ENCODE peak calls at places on chromosomes 2 and 18, in five cellular contexts. I is HFF-Myc, J is GM10248, H is fibroblast of pulmonary artery, A is fibroblast of mammary gland. X is an unnamed sample.

GRCh38 chr2:143603035-143603616 is 473.9 kb downstream of the ARHGAP15 start:
- DNase-seq in I (no peak), J (no peak), H (no peak), A (no peak), X (no peak)

GRCh38 chr2:56587456-56587855 is 403.7 kb downstream of the CCDC85A start:
- DNase-seq in I (no peak), J (no peak), H (peak; percentile 17), A (peak; percentile 1), X (no peak)

GRCh38 chr2:60489269-60489668 is 64.2 kb downstream of the BCL11A start:
- DNase-seq in I (no peak), J (no peak), H (no peak), A (no peak), X (no peak)

GRCh38 chr18:57425096-57425495 is 10.1 kb upstream of the ONECUT2 start:
- DNase-seq in I (no peak), J (no peak), H (no peak), A (no peak), X (no peak)

GRCh38 chr2:61720911-61721310 is 132.9 kb downstream of the FAM161A start:
- DNase-seq in I (no peak), J (no peak), H (no peak), A (no peak), X (no peak)

GRCh38 chr2:102753563-102754159 is 8.2 kb upstream of the TMEM182 start:
- DNase-seq in I (no peak), J (peak; percentile 22), H (peak; percentile 61), A (peak; percentile 60), X (peak; percentile 42)

GRCh38 chr2:8607591-8607990 is 74.3 kb upstream of the ID2 start:
- DNase-seq in I (no peak), J (no peak), H (peak; percentile 70), A (peak; percentile 77), X (no peak)

GRCh38 chr2:239689410-239689809 is 288.6 kb upstream of the HDAC4 start:
- DNase-seq in I (no peak), J (no peak), H (no peak), A (no peak), X (no peak)

GRCh38 chr2:10772868-10773215 is 39.7 kb downstream of the PDIA6 start:
- DNase-seq in I (no peak), J (no peak), H (no peak), A (no peak), X (no peak)

GRCh38 chr2:127081826-127082633 is 24.9 kb downstream of the BIN1 start:
- DNase-seq in I (no peak), J (peak; percentile 80), H (peak; percentile 44), A (peak; percentile 66), X (peak; percentile 92)

GRCh38 chr2:71699428-71699827 is 246.1 kb downstream of the DYSF start:
- DNase-seq in I (no peak), J (no peak), H (no peak), A (no peak), X (no peak)

GRCh38 chr2:158923641-158924040 is 44.8 kb upstream of the TANC1 start:
- DNase-seq in I (no peak), J (no peak), H (no peak), A (no peak), X (no peak)

GRCh38 chr2:180890781-180891180 is 89.6 kb upstream of the UBE2E3 start:
- DNase-seq in I (no peak), J (no peak), H (peak; percentile 23), A (peak; percentile 11), X (no peak)

GRCh38 chr18:21109936-21110666 is 1.5 kb downstream of the ROCK1 start:
- DNase-seq in I (no peak), J (no peak), H (no peak), A (peak; percentile 39), X (no peak)

GRCh38 chr2:669323-669722 is 7.9 kb downstream of the TMEM18 start:
- DNase-seq in I (no peak), J (no peak), H (peak; percentile 54), A (peak; percentile 68), X (no peak)

GRCh38 chr2:222052934-222053367 is 245.8 kb downstream of the PAX3 start:
- DNase-seq in I (no peak), J (no peak), H (no peak), A (no peak), X (peak; percentile 2)

GRCh38 chr2:182224669-182225068 is 202.2 kb downstream of the PDE1A start:
- DNase-seq in I (no peak), J (no peak), H (no peak), A (no peak), X (no peak)

GRCh38 chr2:114642371-114642770 is 199.9 kb downstream of the DPP10 start:
- DNase-seq in I (no peak), J (no peak), H (no peak), A (no peak), X (no peak)

GRCh38 chr2:95331606-95332005 is 34.5 kb downstream of the KCNIP3 start:
- DNase-seq in I (no peak), J (no peak), H (no peak), A (no peak), X (no peak)

GRCh38 chr2:41222593-41222992 is 770.7 kb upstream of the SLC8A1 start:
- DNase-seq in I (no peak), J (no peak), H (no peak), A (no peak), X (no peak)

GRCh38 chr2:180203972-180204371 is 196.9 kb upstream of the CWC22 start:
- DNase-seq in I (no peak), J (no peak), H (peak; percentile 87), A (peak; percentile 95), X (no peak)

GRCh38 chr2:67854103-67854502 is 208.7 kb downstream of the C1D start:
- DNase-seq in I (peak; percentile 90), J (no peak), H (no peak), A (no peak), X (no peak)

DNA sequence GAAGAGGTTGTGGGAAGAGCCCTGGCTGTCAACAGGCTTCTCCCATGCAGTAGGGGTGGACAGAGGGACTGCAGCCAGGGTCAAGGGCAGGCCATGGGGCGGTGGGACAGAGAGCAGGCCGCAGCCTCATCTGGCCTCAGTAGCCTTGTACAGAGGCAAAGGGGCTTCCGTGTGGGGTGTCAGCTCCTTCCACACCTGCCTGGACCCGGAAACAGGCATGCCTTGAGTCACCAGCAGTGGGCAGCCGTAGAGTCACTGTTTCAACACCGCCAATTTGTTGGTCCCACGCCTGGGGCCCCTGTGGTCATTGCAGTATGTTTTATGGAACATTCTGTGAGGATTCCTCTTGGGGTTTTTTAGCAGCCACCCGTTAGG is 173.0 kb downstream of the SMAD7 start:
- DNase-seq in I (no peak), J (no peak), H (peak; percentile 48), A (peak; percentile 15), X (no peak)
- TF ChIP-seq CTCF in I (no peak), J (no peak), H (peak; percentile 45), A (peak; percentile 8), X (no peak)

GRCh38 chr2:39696838-39697237 is 31.1 kb downstream of the TMEM178A start:
- DNase-seq in I (peak; percentile 37), J (no peak), H (peak; percentile 91), A (peak; percentile 80), X (no peak)
- TF ChIP-seq CTCF in I (peak; percentile 11), J (no peak), H (peak; percentile 41), A (peak; percentile 45), X (no peak)

GRCh38 chr2:176821350-176821749 is 391.2 kb upstream of the HNRNPA3 start:
- DNase-seq in I (no peak), J (no peak), H (no peak), A (no peak), X (no peak)
- TF ChIP-seq CTCF in I (no peak), J (no peak), H (no peak), A (peak; percentile 27), X (no peak)

GRCh38 chr2:45029215-45029614 is 20.0 kb upstream of the SIX2 start:
- DNase-seq in I (no peak), J (no peak), H (peak; percentile 27), A (no peak), X (no peak)

GRCh38 chr2:45020439-45020838 is 11.2 kb upstream of the SIX2 start:
- DNase-seq in I (no peak), J (no peak), H (no peak), A (no peak), X (no peak)

GRCh38 chr2:45028276-45028675 is 19.0 kb upstream of the SIX2 start:
- DNase-seq in I (peak; percentile 12), J (no peak), H (peak; percentile 45), A (peak; percentile 72), X (no peak)

GRCh38 chr2:45027051-45027450 is 17.8 kb upstream of the SIX2 start:
- DNase-seq in I (no peak), J (no peak), H (no peak), A (no peak), X (no peak)

GRCh38 chr2:45024600-45025291 is 15.5 kb upstream of the SIX2 start:
- DNase-seq in I (peak; percentile 70), J (no peak), H (peak; percentile 94), A (peak; percentile 95), X (no peak)
- TF ChIP-seq CTCF in I (no peak), J (no peak), H (peak; percentile 14), A (peak; percentile 27), X (no peak)

DNA sequence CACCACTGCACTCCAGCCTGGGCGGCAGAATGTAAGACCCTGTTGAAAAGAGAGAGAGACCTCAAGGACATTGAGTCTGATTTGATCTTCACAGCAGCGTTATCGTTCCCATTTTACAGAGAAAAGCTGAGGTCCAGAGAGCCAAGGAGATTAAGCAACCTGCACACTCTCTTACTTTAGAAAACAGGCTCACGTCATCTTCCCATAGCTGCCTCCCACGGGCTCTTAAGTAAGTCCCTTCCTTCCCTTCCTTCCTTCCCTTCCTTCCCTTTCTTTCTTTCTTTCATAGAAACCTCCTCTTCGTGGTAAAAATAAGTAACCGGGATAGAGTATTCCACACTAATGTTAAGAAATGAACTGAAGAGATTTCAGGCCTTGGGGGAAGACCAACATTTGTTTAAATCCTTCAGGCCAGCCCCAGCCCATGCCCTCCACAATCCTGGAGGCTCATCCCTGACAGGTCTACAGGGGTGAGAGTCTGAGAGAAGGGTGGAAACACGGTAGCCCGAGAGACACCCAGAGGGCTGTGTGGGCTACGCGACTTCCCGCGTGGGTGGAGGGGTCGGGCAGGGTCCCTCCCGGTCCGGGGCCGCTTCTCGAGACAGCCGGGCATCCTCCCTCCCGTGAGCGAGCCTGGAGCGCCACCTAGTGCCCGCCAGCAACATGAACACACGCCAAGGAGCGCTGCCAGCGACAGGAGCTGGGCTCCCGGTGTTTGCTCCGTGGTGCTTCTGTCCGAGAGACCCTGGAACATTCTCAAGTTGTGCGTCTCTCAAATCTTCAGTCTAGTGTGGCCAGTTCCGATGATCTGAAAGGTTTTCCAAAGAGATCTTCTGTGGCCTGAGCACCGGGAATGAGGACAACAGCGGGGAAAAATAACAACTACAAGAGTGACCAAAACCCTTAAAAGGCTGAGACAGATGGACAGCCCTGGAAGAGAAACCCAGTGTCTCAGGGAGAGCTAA is 160.3 kb downstream of the INO80D start:
- DNase-seq in I (peak; percentile 17), J (peak; percentile 80), H (peak; percentile 78), A (peak; percentile 71), X (peak; percentile 78)
- TF ChIP-seq CTCF in I (peak; percentile 93), J (peak; percentile 87), H (peak; percentile 83), A (peak; percentile 77), X (peak; percentile 94)

GRCh38 chr2:234306426-234307173 is 190.3 kb downstream of the ARL4C start:
- DNase-seq in I (no peak), J (no peak), H (no peak), A (no peak), X (peak; percentile 54)
- TF ChIP-seq CTCF in I (no peak), J (no peak), H (no peak), A (no peak), X (no peak)

GRCh38 chr18:13909541-13909940 is 5.8 kb downstream of the MC2R start:
- DNase-seq in I (no peak), J (no peak), H (no peak), A (no peak), X (no peak)
- TF ChIP-seq CTCF in I (no peak), J (no peak), H (no peak), A (no peak), X (no peak)

GRCh38 chr18:7164610-7165009 is 47.0 kb upstream of the LAMA1 start:
- DNase-seq in I (no peak), J (no peak), H (peak; percentile 38), A (peak; percentile 53), X (peak; percentile 2)
- TF ChIP-seq CTCF in I (peak; percentile 45), J (no peak), H (peak; percentile 53), A (peak; percentile 55), X (no peak)